ENCODE peak calls at places on chromosome 22, in eight cellular contexts. One of them, this sample, is unnamed.

GRCh38 chr22:24367841-24368240 is 59.6 kb upstream of the ADORA2A start:
- DNase-seq in endothelial cell of umbilical vein: no peak
- DNase-seq in adrenal gland: no peak
- DNase-seq in uterus: no peak
- DNase-seq in ovary: no peak
- DNase-seq in GM12891: no peak
- DNase-seq in stomach: no peak
- DNase-seq in body of pancreas: no peak
- DNase-seq in this sample: no peak

GRCh38 chr22:23370251-23370650 is 189.9 kb downstream of the BCR start:
- DNase-seq in ovary: no peak
- DNase-seq in endothelial cell of umbilical vein: no peak
- DNase-seq in uterus: no peak
- DNase-seq in stomach: no peak
- DNase-seq in adrenal gland: no peak
- DNase-seq in body of pancreas: no peak
- DNase-seq in GM12891: no peak
- DNase-seq in this sample: no peak

GRCh38 chr22:49210606-49211005 is 617.1 kb downstream of the BRD1 start:
- DNase-seq in ovary: no peak
- DNase-seq in GM12891: no peak
- DNase-seq in body of pancreas: no peak
- DNase-seq in endothelial cell of umbilical vein: no peak
- DNase-seq in stomach: no peak
- DNase-seq in uterus: no peak
- DNase-seq in adrenal gland: no peak
- DNase-seq in this sample: no peak

GRCh38 chr22:19448076-19448607 is 631 bp upstream of the C22orf39 start:
- DNase-seq in GM12891: peak
- DNase-seq in stomach: peak
- DNase-seq in ovary: no peak
- DNase-seq in uterus: no peak
- DNase-seq in body of pancreas: peak
- DNase-seq in adrenal gland: peak
- DNase-seq in endothelial cell of umbilical vein: no peak
- DNase-seq in this sample: no peak

GRCh38 chr22:35705141-35705540 is 12.5 kb upstream of the APOL5 start:
- DNase-seq in ovary: no peak
- DNase-seq in adrenal gland: no peak
- DNase-seq in body of pancreas: no peak
- DNase-seq in uterus: no peak
- DNase-seq in endothelial cell of umbilical vein: peak
- DNase-seq in stomach: no peak
- DNase-seq in GM12891: no peak
- DNase-seq in this sample: no peak

GRCh38 chr22:47736166-47737034 is 974.0 kb downstream of the TBC1D22A start:
- DNase-seq in endothelial cell of umbilical vein: no peak
- DNase-seq in stomach: no peak
- DNase-seq in GM12891: no peak
- DNase-seq in ovary: no peak
- DNase-seq in body of pancreas: no peak
- DNase-seq in adrenal gland: no peak
- DNase-seq in uterus: no peak
- DNase-seq in this sample: no peak

GRCh38 chr22:47552541-47553205 is 790.2 kb downstream of the TBC1D22A start:
- DNase-seq in GM12891: no peak
- DNase-seq in endothelial cell of umbilical vein: no peak
- DNase-seq in stomach: no peak
- DNase-seq in adrenal gland: no peak
- DNase-seq in body of pancreas: no peak
- DNase-seq in ovary: no peak
- DNase-seq in uterus: no peak
- DNase-seq in this sample: no peak

GRCh38 chr22:30432520-30432919 is 7.0 kb downstream of the MTFP1 start:
- DNase-seq in ovary: no peak
- DNase-seq in uterus: no peak
- DNase-seq in endothelial cell of umbilical vein: no peak
- DNase-seq in body of pancreas: no peak
- DNase-seq in stomach: no peak
- DNase-seq in adrenal gland: no peak
- DNase-seq in GM12891: no peak
- DNase-seq in this sample: no peak

GRCh38 chr22:48980409-48980808 is 847.3 kb downstream of the BRD1 start:
- DNase-seq in adrenal gland: no peak
- DNase-seq in body of pancreas: no peak
- DNase-seq in endothelial cell of umbilical vein: no peak
- DNase-seq in GM12891: no peak
- DNase-seq in uterus: no peak
- DNase-seq in stomach: no peak
- DNase-seq in ovary: no peak
- DNase-seq in this sample: no peak

GRCh38 chr22:19194751-19195536 is 16.4 kb upstream of the SLC25A1 start:
- DNase-seq in stomach: no peak
- DNase-seq in uterus: no peak
- DNase-seq in endothelial cell of umbilical vein: no peak
- DNase-seq in adrenal gland: no peak
- DNase-seq in body of pancreas: no peak
- DNase-seq in GM12891: no peak
- DNase-seq in ovary: no peak
- DNase-seq in this sample: no peak

GRCh38 chr22:24067587-24068376 is 56.7 kb downstream of the CABIN1 start:
- DNase-seq in adrenal gland: no peak
- DNase-seq in endothelial cell of umbilical vein: no peak
- DNase-seq in uterus: no peak
- DNase-seq in GM12891: no peak
- DNase-seq in stomach: peak
- DNase-seq in ovary: no peak
- DNase-seq in body of pancreas: peak
- DNase-seq in this sample: no peak

GRCh38 chr22:23073506-23074229 is 3.3 kb downstream of the GNAZ start:
- DNase-seq in endothelial cell of umbilical vein: no peak
- DNase-seq in GM12891: no peak
- DNase-seq in adrenal gland: no peak
- DNase-seq in ovary: no peak
- DNase-seq in uterus: no peak
- DNase-seq in body of pancreas: peak
- DNase-seq in stomach: no peak
- DNase-seq in this sample: no peak

GRCh38 chr22:32354360-32355351 is 3.0 kb upstream of the RFPL3 start:
- DNase-seq in ovary: no peak
- DNase-seq in adrenal gland: no peak
- DNase-seq in uterus: no peak
- DNase-seq in body of pancreas: no peak
- DNase-seq in stomach: no peak
- DNase-seq in endothelial cell of umbilical vein: peak
- DNase-seq in GM12891: no peak
- DNase-seq in this sample: no peak

GRCh38 chr22:47163876-47164513 is 401.5 kb downstream of the TBC1D22A start:
- DNase-seq in endothelial cell of umbilical vein: no peak
- DNase-seq in body of pancreas: peak
- DNase-seq in uterus: no peak
- DNase-seq in GM12891: no peak
- DNase-seq in ovary: peak
- DNase-seq in stomach: no peak
- DNase-seq in adrenal gland: peak
- DNase-seq in this sample: no peak

GRCh38 chr22:28015676-28016601 is 96.9 kb upstream of the PITPNB start:
- DNase-seq in endothelial cell of umbilical vein: no peak
- DNase-seq in body of pancreas: peak
- DNase-seq in GM12891: no peak
- DNase-seq in adrenal gland: peak
- DNase-seq in ovary: peak
- DNase-seq in uterus: peak
- DNase-seq in stomach: no peak
- DNase-seq in this sample: no peak

GRCh38 chr22:23565942-23566715 is 14.0 kb downstream of the IGLL1 start:
- DNase-seq in ovary: no peak
- DNase-seq in uterus: no peak
- DNase-seq in adrenal gland: no peak
- DNase-seq in body of pancreas: peak
- DNase-seq in GM12891: no peak
- DNase-seq in stomach: no peak
- DNase-seq in endothelial cell of umbilical vein: no peak
- DNase-seq in this sample: no peak

GRCh38 chr22:25970996-25971811 is 198.1 kb upstream of the SEZ6L start:
- DNase-seq in ovary: no peak
- DNase-seq in uterus: no peak
- DNase-seq in adrenal gland: no peak
- DNase-seq in stomach: no peak
- DNase-seq in body of pancreas: no peak
- DNase-seq in GM12891: no peak
- DNase-seq in endothelial cell of umbilical vein: no peak
- DNase-seq in this sample: no peak

GRCh38 chr22:21034989-21035388 is 2.6 kb upstream of the SLC7A4 start:
- DNase-seq in GM12891: no peak
- DNase-seq in adrenal gland: no peak
- DNase-seq in endothelial cell of umbilical vein: no peak
- DNase-seq in ovary: no peak
- DNase-seq in uterus: no peak
- DNase-seq in body of pancreas: no peak
- DNase-seq in stomach: no peak
- DNase-seq in this sample: no peak
- TF ChIP-seq POLR2A in GM12891: no peak
- TF ChIP-seq POLR2A in adrenal gland: no peak
- TF ChIP-seq POLR2A in endothelial cell of umbilical vein: no peak
- TF ChIP-seq POLR2A in ovary: no peak
- TF ChIP-seq POLR2A in uterus: no peak
- TF ChIP-seq POLR2A in body of pancreas: no peak
- TF ChIP-seq POLR2A in stomach: no peak
- TF ChIP-seq POLR2A in this sample: no peak

GRCh38 chr22:50627452-50627913 is 469 bp downstream of the ARSA start:
- DNase-seq in stomach: peak
- DNase-seq in GM12891: no peak
- DNase-seq in ovary: no peak
- DNase-seq in uterus: peak
- DNase-seq in adrenal gland: peak
- DNase-seq in endothelial cell of umbilical vein: no peak
- DNase-seq in body of pancreas: peak
- DNase-seq in this sample: peak

GRCh38 chr22:50626856-50627451 is 998 bp downstream of the ARSA start:
- DNase-seq in ovary: no peak
- DNase-seq in uterus: no peak
- DNase-seq in GM12891: no peak
- DNase-seq in body of pancreas: peak
- DNase-seq in endothelial cell of umbilical vein: no peak
- DNase-seq in adrenal gland: no peak
- DNase-seq in stomach: peak
- DNase-seq in this sample: no peak

GRCh38 chr22:50626314-50626855 is 1.6 kb downstream of the ARSA start:
- DNase-seq in adrenal gland: no peak
- DNase-seq in endothelial cell of umbilical vein: no peak
- DNase-seq in GM12891: no peak
- DNase-seq in body of pancreas: no peak
- DNase-seq in stomach: peak
- DNase-seq in ovary: no peak
- DNase-seq in uterus: no peak
- DNase-seq in this sample: no peak

GRCh38 chr22:50628543-50629134 is 687 bp upstream of the ARSA start:
- DNase-seq in GM12891: no peak
- DNase-seq in adrenal gland: no peak
- DNase-seq in stomach: peak
- DNase-seq in body of pancreas: no peak
- DNase-seq in endothelial cell of umbilical vein: no peak
- DNase-seq in ovary: no peak
- DNase-seq in uterus: peak
- DNase-seq in this sample: no peak

GRCh38 chr22:50627914-50628542 is at the start of gene ARSA:
- DNase-seq in GM12891: peak
- DNase-seq in stomach: peak
- DNase-seq in ovary: peak
- DNase-seq in endothelial cell of umbilical vein: peak
- DNase-seq in adrenal gland: peak
- DNase-seq in body of pancreas: peak
- DNase-seq in uterus: peak
- DNase-seq in this sample: peak
- TF ChIP-seq POLR2A in GM12891: no peak
- TF ChIP-seq POLR2A in stomach: no peak
- TF ChIP-seq POLR2A in ovary: no peak
- TF ChIP-seq POLR2A in endothelial cell of umbilical vein: peak
- TF ChIP-seq POLR2A in adrenal gland: peak
- TF ChIP-seq POLR2A in body of pancreas: peak
- TF ChIP-seq POLR2A in uterus: peak
- TF ChIP-seq POLR2A in this sample: no peak

GRCh38 chr22:44046485-44047141 is 22.5 kb downstream of the PARVB start:
- DNase-seq in stomach: no peak
- DNase-seq in ovary: no peak
- DNase-seq in endothelial cell of umbilical vein: no peak
- DNase-seq in adrenal gland: no peak
- DNase-seq in uterus: no peak
- DNase-seq in GM12891: no peak
- DNase-seq in body of pancreas: no peak
- DNase-seq in this sample: peak

GRCh38 chr22:44049369-44050231 is 25.5 kb downstream of the PARVB start:
- DNase-seq in adrenal gland: no peak
- DNase-seq in GM12891: no peak
- DNase-seq in ovary: peak
- DNase-seq in body of pancreas: no peak
- DNase-seq in endothelial cell of umbilical vein: peak
- DNase-seq in stomach: no peak
- DNase-seq in uterus: no peak
- DNase-seq in this sample: peak

GRCh38 chr22:44050766-44051747 is 27.0 kb downstream of the PARVB start:
- DNase-seq in adrenal gland: no peak
- DNase-seq in ovary: no peak
- DNase-seq in body of pancreas: no peak
- DNase-seq in uterus: no peak
- DNase-seq in stomach: no peak
- DNase-seq in endothelial cell of umbilical vein: peak
- DNase-seq in GM12891: no peak
- DNase-seq in this sample: no peak

GRCh38 chr22:44045171-44045570 is 21.1 kb downstream of the PARVB start:
- DNase-seq in endothelial cell of umbilical vein: no peak
- DNase-seq in ovary: no peak
- DNase-seq in stomach: no peak
- DNase-seq in body of pancreas: no peak
- DNase-seq in GM12891: no peak
- DNase-seq in uterus: no peak
- DNase-seq in adrenal gland: no peak
- DNase-seq in this sample: peak

DNA sequence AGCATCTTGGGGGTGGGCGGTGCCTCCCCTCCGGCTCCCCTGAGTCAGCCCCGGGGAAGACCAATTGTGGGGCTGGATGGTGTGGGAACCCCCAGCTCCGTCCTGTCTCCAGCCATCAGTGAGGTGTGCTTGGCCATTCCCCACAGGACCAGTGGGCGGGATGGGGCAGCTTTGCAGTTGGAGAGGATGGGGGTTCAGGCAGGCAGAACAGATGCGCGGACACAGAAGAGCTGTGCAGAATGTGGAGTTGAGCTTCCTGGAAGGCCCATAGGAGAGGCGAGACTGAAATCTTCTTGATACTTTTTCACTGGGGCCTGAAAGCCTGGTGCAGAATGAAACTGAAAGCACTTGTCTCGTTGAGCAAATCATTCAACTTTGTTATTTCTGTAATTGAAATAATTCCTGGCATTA is 23.8 kb downstream of the PARVB start:
- DNase-seq in body of pancreas: no peak
- DNase-seq in endothelial cell of umbilical vein: no peak
- DNase-seq in uterus: no peak
- DNase-seq in adrenal gland: no peak
- DNase-seq in ovary: no peak
- DNase-seq in stomach: no peak
- DNase-seq in GM12891: no peak
- DNase-seq in this sample: peak
- TF ChIP-seq POLR2A in body of pancreas: no peak
- TF ChIP-seq POLR2A in endothelial cell of umbilical vein: no peak
- TF ChIP-seq POLR2A in uterus: no peak
- TF ChIP-seq POLR2A in adrenal gland: no peak
- TF ChIP-seq POLR2A in ovary: no peak
- TF ChIP-seq POLR2A in stomach: no peak
- TF ChIP-seq POLR2A in GM12891: no peak
- TF ChIP-seq POLR2A in this sample: no peak

GRCh38 chr22:42369250-42370041 is 62.8 kb downstream of the NFAM1 start:
- DNase-seq in adrenal gland: peak
- DNase-seq in body of pancreas: peak
- DNase-seq in GM12891: peak
- DNase-seq in uterus: peak
- DNase-seq in ovary: peak
- DNase-seq in stomach: peak
- DNase-seq in endothelial cell of umbilical vein: peak
- DNase-seq in this sample: peak
- TF ChIP-seq POLR2A in adrenal gland: peak
- TF ChIP-seq POLR2A in body of pancreas: peak
- TF ChIP-seq POLR2A in GM12891: no peak
- TF ChIP-seq POLR2A in uterus: no peak
- TF ChIP-seq POLR2A in ovary: no peak
- TF ChIP-seq POLR2A in stomach: no peak
- TF ChIP-seq POLR2A in endothelial cell of umbilical vein: no peak
- TF ChIP-seq POLR2A in this sample: no peak

This sample was measured in erythroblast.